ENCODE peak calls at places on chromosome 18, in four cellular contexts. Q is left ventricle myocardium inferior; B is endothelial cell; J is effector memory CD4-positive, alpha-beta T cell. I is an unnamed sample.

GRCh38 chr18:46289458-46289857 is 185.3 kb downstream of the HAUS1 start:
- DNase-seq in Q (no peak), B (no peak), J (no peak), I (no peak)

GRCh38 chr18:25230658-25231326 is 121.2 kb downstream of the ZNF521 start:
- DNase-seq in Q (peak), B (peak), J (no peak), I (no peak)

GRCh38 chr18:49178736-49179135 is 228.0 kb upstream of the SMAD7 start:
- DNase-seq in Q (no peak), B (peak), J (no peak), I (peak)

GRCh38 chr18:36403896-36404824 is 106.6 kb downstream of the FHOD3 start:
- DNase-seq in Q (no peak), B (no peak), J (no peak), I (peak)

GRCh38 chr18:2302628-2303516 is 268.4 kb downstream of the METTL4 start:
- DNase-seq in Q (no peak), B (no peak), J (no peak), I (no peak)

GRCh38 chr18:26487437-26487836 is 60.9 kb downstream of the KCTD1 start:
- DNase-seq in Q (no peak), B (no peak), J (no peak), I (no peak)

GRCh38 chr18:79926715-79927596 is 24.5 kb downstream of the SLC66A2 start:
- DNase-seq in Q (no peak), B (no peak), J (no peak), I (peak)

GRCh38 chr18:22200611-22201225 is 31.3 kb downstream of the GATA6 start:
- DNase-seq in Q (no peak), B (no peak), J (no peak), I (no peak)

GRCh38 chr18:47953471-47953931 is 23.0 kb upstream of the SMAD2 start:
- DNase-seq in Q (no peak), B (no peak), J (no peak), I (peak)

GRCh38 chr18:59311631-59312030 is 6.8 kb downstream of the CPLX4 start:
- DNase-seq in Q (no peak), B (no peak), J (no peak), I (no peak)

GRCh38 chr18:72867721-72868665 is at the start of gene NETO1:
- DNase-seq in Q (no peak), B (peak), J (no peak), I (no peak)

GRCh38 chr18:42156266-42156665 is 201.2 kb downstream of the PIK3C3 start:
- DNase-seq in Q (no peak), B (no peak), J (no peak), I (peak)

GRCh38 chr18:4017479-4017878 is 437.6 kb downstream of the DLGAP1 start:
- DNase-seq in Q (no peak), B (peak), J (no peak), I (peak)

GRCh38 chr18:35703043-35703688 is 121.6 kb downstream of the GALNT1 start:
- DNase-seq in Q (no peak), B (no peak), J (no peak), I (no peak)

GRCh38 chr18:62187543-62188378 is 706 bp downstream of the RELCH start:
- DNase-seq in Q (no peak), B (peak), J (no peak), I (peak)

I was measured in NCI-H82.